ENCODE peak calls at places on chromosomes 13 and 19, in four cellular contexts. O is GM12878, Z is K562, V is HepG2. H is an unnamed sample.

GRCh38 chr13:108377646-108378206 is 108.2 kb downstream of the TNFSF13B start:
- DNase-seq in O (no peak), Z (no peak), V (no peak), H (no peak)

GRCh38 chr19:18674616-18675015 is 8.9 kb upstream of the CRTC1 start:
- DNase-seq in O (no peak), Z (no peak), V (no peak), H (no peak)

GRCh38 chr13:39942901-39943273 is 287.4 kb downstream of the COG6 start:
- DNase-seq in O (peak), Z (peak), V (peak), H (peak)

GRCh38 chr19:51107406-51108065 is 673 bp downstream of the CTU1 start:
- DNase-seq in O (no peak), Z (peak), V (peak), H (no peak)

GRCh38 chr13:34941835-34942731 is at the start of gene NBEA:
- DNase-seq in O (peak), Z (peak), V (peak), H (peak)

GRCh38 chr13:74135306-74136088 is 1.3 kb upstream of the KLF12 start:
- DNase-seq in O (peak), Z (peak), V (no peak), H (peak)

GRCh38 chr19:29881386-29881785 is 60.7 kb upstream of the URI1 start:
- DNase-seq in O (no peak), Z (no peak), V (no peak), H (no peak)

GRCh38 chr13:113862766-113863510 is 938 bp downstream of the GAS6 start:
- DNase-seq in O (no peak), Z (peak), V (no peak), H (peak)

GRCh38 chr19:14632286-14632685 is 42.4 kb downstream of the ADGRE3 start:
- DNase-seq in O (peak), Z (peak), V (peak), H (peak)

GRCh38 chr13:103941506-103942148 is 875.4 kb upstream of the SLC10A2 start:
- DNase-seq in O (no peak), Z (no peak), V (no peak), H (peak)

GRCh38 chr13:106468948-106469590 is 66.4 kb downstream of the EFNB2 start:
- DNase-seq in O (no peak), Z (no peak), V (no peak), H (no peak)

GRCh38 chr13:42815686-42816085 is 34.3 kb downstream of the FAM216B start:
- DNase-seq in O (no peak), Z (no peak), V (no peak), H (peak)

GRCh38 chr19:18437481-18438330 is at the start of gene ISYNA1:
- DNase-seq in O (no peak), Z (peak), V (peak), H (peak)

GRCh38 chr19:6066661-6067646 is 43.3 kb downstream of the RFX2 start:
- DNase-seq in O (no peak), Z (peak), V (peak), H (peak)

GRCh38 chr13:51976890-51977289 is 34.4 kb downstream of the ATP7B start:
- DNase-seq in O (no peak), Z (no peak), V (no peak), H (no peak)

GRCh38 chr19:23817519-23817918 is 58.8 kb upstream of the ZNF681 start:
- DNase-seq in O (no peak), Z (peak), V (peak), H (no peak)

GRCh38 chr19:13023666-13024065 is 28.4 kb downstream of the NFIX start:
- DNase-seq in O (no peak), Z (peak), V (no peak), H (no peak)

GRCh38 chr19:13024126-13024957 is 29.1 kb downstream of the NFIX start:
- DNase-seq in O (no peak), Z (no peak), V (no peak), H (peak)

GRCh38 chr19:13020002-13020414 is 24.7 kb downstream of the NFIX start:
- DNase-seq in O (no peak), Z (no peak), V (no peak), H (peak)

GRCh38 chr19:13022859-13023636 is 27.8 kb downstream of the NFIX start:
- DNase-seq in O (no peak), Z (peak), V (peak), H (peak)

DNA sequence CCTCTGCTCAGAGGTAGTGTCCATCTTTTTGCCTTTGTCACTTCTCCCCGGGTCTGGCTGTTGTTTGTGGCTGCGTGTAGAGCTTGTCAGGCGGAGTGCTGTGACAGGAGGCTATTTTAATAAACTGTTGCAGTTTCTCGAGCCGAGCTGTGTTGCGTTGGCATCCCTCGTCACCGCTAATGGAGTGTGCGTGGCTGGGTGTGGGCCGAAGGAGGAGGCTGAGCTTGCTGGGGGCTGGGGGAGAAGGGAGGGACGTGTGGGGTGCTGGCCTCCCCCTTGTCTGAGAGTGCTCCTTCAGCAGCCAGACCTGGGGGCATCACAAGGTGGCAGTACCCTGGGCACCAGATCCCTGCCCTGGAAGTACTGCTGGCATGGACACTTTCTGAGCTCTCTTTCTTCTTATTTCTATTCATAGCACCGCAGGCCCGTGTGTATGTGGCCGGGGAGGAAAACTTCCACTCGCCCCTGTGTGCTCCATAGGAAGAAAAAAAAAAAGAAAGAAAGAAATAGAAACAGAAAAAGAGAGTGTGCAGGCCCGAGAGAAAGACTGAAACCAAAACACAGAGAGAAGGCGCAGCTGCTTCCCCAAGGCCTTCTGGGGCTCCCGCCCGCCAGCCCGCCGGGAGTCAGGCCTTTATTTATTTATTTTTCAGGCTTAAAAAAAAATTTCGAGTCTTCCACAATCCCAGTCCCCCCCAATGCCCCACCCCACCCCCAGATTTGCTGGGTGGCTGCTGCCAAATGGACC is 27.0 kb downstream of the NFIX start:
- DNase-seq in O (no peak), Z (no peak), V (no peak), H (no peak)
- TF ChIP-seq EZH2 in O (no peak), Z (no peak), V (no peak), H (no peak)

GRCh38 chr13:110413311-110414040 is 106.4 kb downstream of the COL4A2 start:
- DNase-seq in O (no peak), Z (no peak), V (no peak), H (no peak)

GRCh38 chr13:110414283-110414682 is 107.2 kb downstream of the COL4A2 start:
- DNase-seq in O (no peak), Z (no peak), V (no peak), H (no peak)

GRCh38 chr13:110411316-110412105 is 104.4 kb downstream of the COL4A2 start:
- DNase-seq in O (no peak), Z (no peak), V (no peak), H (no peak)

GRCh38 chr13:110410906-110411305 is 103.8 kb downstream of the COL4A2 start:
- DNase-seq in O (no peak), Z (no peak), V (no peak), H (no peak)

GRCh38 chr13:110412132-110412912 is 105.2 kb downstream of the COL4A2 start:
- DNase-seq in O (peak), Z (peak), V (peak), H (peak)
- H3K9ac ChIP-seq in O (no peak), Z (no peak), V (no peak), H (peak)

DNA sequence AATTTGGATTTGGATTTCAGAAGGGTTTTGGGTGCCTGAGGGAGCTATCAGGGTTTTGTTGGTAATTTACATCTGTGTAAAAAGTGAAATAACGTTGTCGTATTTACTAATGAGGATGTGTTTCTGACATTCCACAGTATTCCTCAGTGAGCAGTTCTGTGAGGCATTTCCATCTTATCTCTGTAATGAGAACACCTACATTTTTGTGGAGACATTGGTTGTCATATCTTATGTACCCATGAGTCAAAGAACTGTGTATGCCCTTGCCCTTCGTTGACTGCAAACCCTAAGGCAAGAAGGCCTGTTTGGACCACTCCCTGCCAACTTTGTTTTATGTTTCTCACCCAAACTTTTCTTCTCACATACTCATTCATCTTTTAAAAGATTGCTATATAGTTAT is 14.2 kb upstream of the IL17D start:
- DNase-seq in O (no peak), Z (no peak), V (no peak), H (no peak)
- TF ChIP-seq MYC in O (no peak), Z (no peak), V (no peak), H (no peak)

GRCh38 chr13:91346848-91347211 is 657 bp upstream of the MIR17HG start:
- DNase-seq in O (peak), Z (peak), V (no peak), H (peak)
- TF ChIP-seq EZH2 in O (no peak), Z (no peak), V (peak), H (no peak)

DNA sequence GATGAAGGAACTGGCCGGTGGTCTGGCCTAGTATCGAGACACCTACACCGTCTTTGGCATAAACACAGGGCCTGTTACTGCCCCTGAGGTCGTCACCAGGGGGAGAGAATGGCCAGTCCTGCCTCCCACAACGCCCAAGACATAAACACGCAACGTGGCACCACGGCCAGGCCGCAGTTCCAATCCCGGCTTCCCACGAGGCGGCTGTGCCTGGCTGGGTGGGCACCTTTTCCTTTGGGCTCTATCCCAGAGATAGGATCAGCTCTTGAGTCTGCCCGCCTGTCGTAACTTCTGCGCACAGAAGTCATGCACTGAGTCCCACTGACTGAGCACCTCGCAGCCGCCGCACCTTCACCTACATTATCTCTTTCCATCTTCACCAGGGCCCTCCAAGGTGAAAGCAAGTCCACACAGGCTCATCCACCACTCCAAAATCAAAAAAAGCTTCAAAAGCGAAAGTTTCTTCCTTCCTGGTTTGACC is 1.1 kb downstream of the MIER2 start:
- DNase-seq in O (no peak), Z (peak), V (no peak), H (peak)
- H3K9ac ChIP-seq in O (peak), Z (peak), V (peak), H (peak)

GRCh38 chr13:20222553-20222952 is 9.6 kb downstream of the GJB6 start:
- DNase-seq in O (no peak), Z (no peak), V (no peak), H (no peak)
- TF ChIP-seq MYC in O (no peak), Z (no peak), V (no peak), H (no peak)

GRCh38 chr19:41920878-41921277 is 7.4 kb downstream of the ERFL start:
- DNase-seq in O (no peak), Z (no peak), V (no peak), H (no peak)
- TF ChIP-seq EZH2 in O (no peak), Z (no peak), V (no peak), H (peak)